ENCODE peak calls at places on chromosomes 1 and 21, in four cellular contexts. E, I, D and M are unnamed samples.

GRCh38 chr21:45336870-45337269 is 49.2 kb upstream of the POFUT2 start:
- DNase-seq in E (no peak), I (no peak), D (no peak), M (no peak)

GRCh38 chr21:29196664-29197052 is 66.2 kb downstream of the MAP3K7CL start:
- DNase-seq in E (no peak), I (no peak), D (no peak), M (no peak)

GRCh38 chr1:20184481-20184900 is 1.4 kb upstream of the UBXN10 start:
- DNase-seq in E (no peak), I (no peak), D (no peak), M (no peak)

GRCh38 chr1:200240655-200241054 is 169.2 kb downstream of the ZNF281 start:
- DNase-seq in E (peak), I (no peak), D (no peak), M (no peak)

GRCh38 chr1:72278461-72278860 is 3.9 kb downstream of the NEGR1 start:
- DNase-seq in E (no peak), I (no peak), D (no peak), M (no peak)

GRCh38 chr1:156675715-156676311 is 1.4 kb downstream of the NES start:
- DNase-seq in E (peak), I (no peak), D (no peak), M (peak)

GRCh38 chr1:110816945-110817344 is 56.0 kb upstream of the CD53 start:
- DNase-seq in E (no peak), I (no peak), D (no peak), M (no peak)

GRCh38 chr1:31095298-31095981 is 29.9 kb upstream of the PUM1 start:
- DNase-seq in E (no peak), I (no peak), D (peak), M (peak)

GRCh38 chr1:205360166-205360565 is 3.4 kb upstream of the KLHDC8A start:
- DNase-seq in E (no peak), I (no peak), D (no peak), M (no peak)

GRCh38 chr1:38817958-38818705 is 41.4 kb downstream of the RRAGC start:
- DNase-seq in E (peak), I (peak), D (no peak), M (peak)

GRCh38 chr1:58585591-58586151 is 8.6 kb upstream of the TACSTD2 start:
- DNase-seq in E (no peak), I (no peak), D (no peak), M (peak)

GRCh38 chr1:15213333-15213732 is 33.7 kb upstream of the FHAD1 start:
- DNase-seq in E (no peak), I (no peak), D (no peak), M (peak)

GRCh38 chr1:21099034-21099868 is 77.4 kb downstream of the EIF4G3 start:
- DNase-seq in E (no peak), I (no peak), D (no peak), M (peak)

GRCh38 chr1:93750946-93751345 is 69.3 kb upstream of the BCAR3 start:
- DNase-seq in E (no peak), I (no peak), D (no peak), M (no peak)

GRCh38 chr1:205680073-205680851 is at the start of gene SLC45A3:
- DNase-seq in E (peak), I (peak), D (no peak), M (peak)

GRCh38 chr21:28916150-28916893 is 76.4 kb downstream of the LTN1 start:
- DNase-seq in E (no peak), I (no peak), D (no peak), M (no peak)

GRCh38 chr1:32241011-32241763 is 5.8 kb upstream of the FAM167B start:
- DNase-seq in E (peak), I (no peak), D (no peak), M (peak)

GRCh38 chr1:8111560-8111959 is 85.5 kb upstream of the ERRFI1 start:
- DNase-seq in E (no peak), I (no peak), D (no peak), M (no peak)

GRCh38 chr1:243784506-243784905 is 65.5 kb downstream of the AKT3 start:
- DNase-seq in E (no peak), I (no peak), D (no peak), M (no peak)

GRCh38 chr1:31216016-31216415 is 23.7 kb downstream of the NKAIN1 start:
- DNase-seq in E (no peak), I (no peak), D (peak), M (no peak)

GRCh38 chr1:25118554-25118953 is 113.7 kb downstream of the SYF2 start:
- DNase-seq in E (no peak), I (no peak), D (no peak), M (no peak)

GRCh38 chr1:97920275-97920831 is 481 bp downstream of the DPYD start:
- DNase-seq in E (no peak), I (no peak), D (no peak), M (no peak)

GRCh38 chr1:67685558-67686271 is 714 bp downstream of the GADD45A start:
- DNase-seq in E (peak), I (peak), D (no peak), M (peak)

GRCh38 chr1:20618550-20618949 is 14.7 kb upstream of the PINK1 start:
- DNase-seq in E (no peak), I (no peak), D (no peak), M (no peak)

GRCh38 chr1:112501810-112502641 is 6.7 kb upstream of the WNT2B start:
- DNase-seq in E (peak), I (peak), D (no peak), M (peak)

GRCh38 chr1:113946668-113947387 is 17.7 kb downstream of the HIPK1 start:
- DNase-seq in E (no peak), I (no peak), D (no peak), M (no peak)

GRCh38 chr1:31372051-31372450 is 825 bp downstream of the FABP3 start:
- DNase-seq in E (no peak), I (no peak), D (no peak), M (no peak)

GRCh38 chr21:45032332-45032731 is 42.0 kb upstream of the ADARB1 start:
- DNase-seq in E (no peak), I (no peak), D (no peak), M (no peak)

GRCh38 chr1:235253219-235253640 is 74.7 kb downstream of the ARID4B start:
- DNase-seq in E (peak), I (peak), D (peak), M (peak)

GRCh38 chr1:151130837-151131586 is 15.4 kb downstream of the SEMA6C start:
- DNase-seq in E (peak), I (peak), D (peak), M (peak)

GRCh38 chr1:33152685-33153432 is 29.0 kb downstream of the TRIM62 start:
- DNase-seq in E (peak), I (no peak), D (no peak), M (peak)

GRCh38 chr21:29849735-29850176 is 90.0 kb downstream of the GRIK1 start:
- DNase-seq in E (peak), I (peak), D (peak), M (peak)

GRCh38 chr1:119587328-119587727 is 60.7 kb downstream of the ZNF697 start:
- DNase-seq in E (no peak), I (no peak), D (peak), M (peak)

GRCh38 chr1:91569411-91570104 is 68.9 kb downstream of the CDC7 start:
- DNase-seq in E (no peak), I (no peak), D (peak), M (peak)